ENCODE peak calls at places on chromosome 12, in five cellular contexts. G, C, D, V and P are unnamed samples.
A peak's percentile ranks its signal among the peaks of the same experiment; 100 is the strongest.

GRCh38 chr12:32116897-32117296 is 10.2 kb downstream of the BICD1 start:
- DNase-seq in G (no peak), C (no peak), D (no peak), V (no peak), P (peak; percentile 54)

GRCh38 chr12:50325890-50326391 is 42.6 kb upstream of the LIMA1 start:
- DNase-seq in G (no peak), C (no peak), D (no peak), V (no peak), P (no peak)

GRCh38 chr12:6863033-6863432 is 4.3 kb upstream of the TPI1 start:
- DNase-seq in G (no peak), C (no peak), D (no peak), V (no peak), P (no peak)

GRCh38 chr12:77847060-77847541 is 16.4 kb downstream of the NAV3 start:
- DNase-seq in G (no peak), C (no peak), D (no peak), V (no peak), P (no peak)

GRCh38 chr12:12240671-12241345 is 26.0 kb downstream of the LRP6 start:
- DNase-seq in G (no peak), C (no peak), D (no peak), V (no peak), P (no peak)

GRCh38 chr12:6323340-6323994 is 13.0 kb downstream of the PLEKHG6 start:
- DNase-seq in G (peak; percentile 70), C (peak; percentile 43), D (no peak), V (peak; percentile 80), P (peak; percentile 96)

GRCh38 chr12:49863946-49864816 is 21.3 kb upstream of the BCDIN3D start:
- DNase-seq in G (no peak), C (no peak), D (no peak), V (no peak), P (no peak)

GRCh38 chr12:5912011-5912410 is 33.0 kb downstream of the ANO2 start:
- DNase-seq in G (no peak), C (no peak), D (no peak), V (no peak), P (no peak)

GRCh38 chr12:19480459-19480858 is 41.2 kb downstream of the AEBP2 start:
- DNase-seq in G (no peak), C (no peak), D (no peak), V (no peak), P (no peak)

GRCh38 chr12:34395056-34396005 is 373.0 kb downstream of the ALG10 start:
- DNase-seq in G (peak; percentile 6), C (peak; percentile 1), D (peak; percentile 1), V (no peak), P (no peak)

GRCh38 chr12:57389033-57389432 is 41.8 kb downstream of the R3HDM2 start:
- DNase-seq in G (no peak), C (no peak), D (no peak), V (peak; percentile 30), P (peak; percentile 90)

GRCh38 chr12:23585782-23586163 is 363.7 kb downstream of the SOX5 start:
- DNase-seq in G (no peak), C (peak; percentile 29), D (no peak), V (no peak), P (no peak)

GRCh38 chr12:79420146-79420618 is 270.6 kb downstream of the PAWR start:
- DNase-seq in G (no peak), C (no peak), D (no peak), V (peak; percentile 89), P (peak; percentile 87)

GRCh38 chr12:124082676-124083075 is 109.7 kb downstream of the ZNF664 start:
- DNase-seq in G (no peak), C (no peak), D (no peak), V (no peak), P (no peak)

GRCh38 chr12:13592063-13592942 is 389.1 kb downstream of the GRIN2B start:
- DNase-seq in G (no peak), C (no peak), D (no peak), V (no peak), P (no peak)
- TF ChIP-seq CTCF in G (no peak), C (no peak), D (no peak), V (no peak), P (no peak)

GRCh38 chr12:17511369-17511768 is 578.6 kb downstream of the RERGL start:
- DNase-seq in G (no peak), C (no peak), D (no peak), V (no peak), P (no peak)
- TF ChIP-seq CTCF in G (no peak), C (no peak), D (no peak), V (no peak), P (no peak)

DNA sequence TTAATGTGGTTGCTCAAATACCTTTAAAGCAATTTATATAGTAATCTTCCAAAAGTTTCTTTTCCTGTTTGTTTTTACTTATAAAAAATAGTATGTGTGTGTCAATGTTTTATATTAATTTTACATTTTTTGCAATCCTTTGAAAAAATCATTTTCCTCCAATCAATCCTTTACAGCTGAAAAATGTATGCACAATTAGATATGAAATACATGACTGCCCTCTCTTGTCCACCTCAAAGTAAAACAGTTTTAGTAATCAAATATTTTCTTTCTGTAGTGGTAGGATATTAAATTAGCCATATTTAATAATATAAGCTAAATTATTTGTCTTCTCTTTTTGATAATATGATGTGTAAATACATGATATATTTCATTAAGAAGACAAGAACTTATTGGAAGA is 269.9 kb downstream of the ADAMTS20 start:
- DNase-seq in G (no peak), C (no peak), D (no peak), V (no peak), P (peak; percentile 7)
- TF ChIP-seq CTCF in G (peak; percentile 40), C (no peak), D (peak; percentile 53), V (peak; percentile 41), P (peak; percentile 66)

GRCh38 chr12:15532364-15532977 is 210.2 kb downstream of the PTPRO start:
- DNase-seq in G (no peak), C (no peak), D (no peak), V (no peak), P (peak; percentile 73)
- TF ChIP-seq CTCF in G (peak; percentile 31), C (peak; percentile 42), D (peak; percentile 57), V (peak; percentile 61), P (peak; percentile 89)

GRCh38 chr12:21849878-21850277 is 75.4 kb upstream of the KCNJ8 start:
- DNase-seq in G (no peak), C (no peak), D (no peak), V (no peak), P (no peak)
- TF ChIP-seq CTCF in G (no peak), C (no peak), D (no peak), V (no peak), P (no peak)

GRCh38 chr12:110102255-110102654 is 21.9 kb upstream of the IFT81 start:
- DNase-seq in G (peak; percentile 50), C (peak; percentile 86), D (no peak), V (no peak), P (peak; percentile 74)
- TF ChIP-seq CTCF in G (peak; percentile 15), C (peak; percentile 39), D (peak; percentile 36), V (peak; percentile 27), P (peak; percentile 80)